ENCODE peak calls at places on chromosomes 13 and 19, in nine cellular contexts. One of them, this sample, is unnamed.

GRCh38 chr19:5308471-5309437 is 31.9 kb downstream of the PTPRS start:
- DNase-seq in psoas muscle: peak
- DNase-seq in heart left ventricle: no peak
- DNase-seq in IMR-90: peak
- DNase-seq in CD4-positive, CD25-positive, alpha-beta regulatory T cell: no peak
- DNase-seq in AG04450: peak
- DNase-seq in OCI-LY7: peak
- DNase-seq in ovary: peak
- DNase-seq in H1: no peak
- DNase-seq in this sample: peak

GRCh38 chr19:18939163-18939562 is 1.9 kb downstream of the HOMER3 start:
- DNase-seq in IMR-90: no peak
- DNase-seq in OCI-LY7: no peak
- DNase-seq in AG04450: no peak
- DNase-seq in ovary: no peak
- DNase-seq in psoas muscle: no peak
- DNase-seq in H1: no peak
- DNase-seq in heart left ventricle: no peak
- DNase-seq in CD4-positive, CD25-positive, alpha-beta regulatory T cell: no peak
- DNase-seq in this sample: no peak

GRCh38 chr13:80100636-80101035 is 240.3 kb downstream of the SPRY2 start:
- DNase-seq in IMR-90: peak
- DNase-seq in CD4-positive, CD25-positive, alpha-beta regulatory T cell: no peak
- DNase-seq in AG04450: no peak
- DNase-seq in heart left ventricle: no peak
- DNase-seq in psoas muscle: no peak
- DNase-seq in ovary: no peak
- DNase-seq in OCI-LY7: no peak
- DNase-seq in H1: no peak
- DNase-seq in this sample: no peak

GRCh38 chr13:32087955-32088747 is 56.6 kb downstream of the FRY start:
- DNase-seq in psoas muscle: no peak
- DNase-seq in CD4-positive, CD25-positive, alpha-beta regulatory T cell: no peak
- DNase-seq in heart left ventricle: no peak
- DNase-seq in AG04450: no peak
- DNase-seq in ovary: no peak
- DNase-seq in H1: no peak
- DNase-seq in IMR-90: peak
- DNase-seq in OCI-LY7: no peak
- DNase-seq in this sample: no peak

GRCh38 chr13:36395280-36395679 is 37.0 kb upstream of the CCNA1 start:
- DNase-seq in ovary: no peak
- DNase-seq in IMR-90: peak
- DNase-seq in CD4-positive, CD25-positive, alpha-beta regulatory T cell: no peak
- DNase-seq in OCI-LY7: no peak
- DNase-seq in psoas muscle: no peak
- DNase-seq in H1: no peak
- DNase-seq in AG04450: peak
- DNase-seq in heart left ventricle: no peak
- DNase-seq in this sample: no peak

GRCh38 chr13:26861951-26862350 is 101.4 kb upstream of the GPR12 start:
- DNase-seq in CD4-positive, CD25-positive, alpha-beta regulatory T cell: no peak
- DNase-seq in ovary: no peak
- DNase-seq in heart left ventricle: no peak
- DNase-seq in AG04450: no peak
- DNase-seq in OCI-LY7: no peak
- DNase-seq in psoas muscle: no peak
- DNase-seq in IMR-90: no peak
- DNase-seq in H1: no peak
- DNase-seq in this sample: no peak

GRCh38 chr13:60328073-60328472 is 68.9 kb upstream of the TDRD3 start:
- DNase-seq in AG04450: no peak
- DNase-seq in CD4-positive, CD25-positive, alpha-beta regulatory T cell: no peak
- DNase-seq in IMR-90: no peak
- DNase-seq in OCI-LY7: no peak
- DNase-seq in H1: no peak
- DNase-seq in ovary: no peak
- DNase-seq in heart left ventricle: no peak
- DNase-seq in psoas muscle: no peak
- DNase-seq in this sample: no peak

GRCh38 chr13:41054212-41054877 is 7.0 kb upstream of the WBP4 start:
- DNase-seq in ovary: no peak
- DNase-seq in OCI-LY7: peak
- DNase-seq in psoas muscle: no peak
- DNase-seq in CD4-positive, CD25-positive, alpha-beta regulatory T cell: peak
- DNase-seq in IMR-90: peak
- DNase-seq in H1: no peak
- DNase-seq in AG04450: no peak
- DNase-seq in heart left ventricle: no peak
- DNase-seq in this sample: no peak

GRCh38 chr13:99657848-99658265 is 156.6 kb downstream of the TM9SF2 start:
- DNase-seq in OCI-LY7: no peak
- DNase-seq in IMR-90: no peak
- DNase-seq in psoas muscle: peak
- DNase-seq in heart left ventricle: peak
- DNase-seq in CD4-positive, CD25-positive, alpha-beta regulatory T cell: peak
- DNase-seq in AG04450: no peak
- DNase-seq in ovary: peak
- DNase-seq in H1: no peak
- DNase-seq in this sample: peak

GRCh38 chr13:52695856-52696255 is 43.2 kb downstream of the SUGT1 start:
- DNase-seq in ovary: no peak
- DNase-seq in IMR-90: peak
- DNase-seq in heart left ventricle: no peak
- DNase-seq in CD4-positive, CD25-positive, alpha-beta regulatory T cell: no peak
- DNase-seq in OCI-LY7: no peak
- DNase-seq in psoas muscle: no peak
- DNase-seq in AG04450: peak
- DNase-seq in H1: no peak
- DNase-seq in this sample: no peak

GRCh38 chr19:14871619-14872230 is 14.2 kb downstream of the OR7A17 start:
- DNase-seq in ovary: no peak
- DNase-seq in OCI-LY7: peak
- DNase-seq in IMR-90: peak
- DNase-seq in CD4-positive, CD25-positive, alpha-beta regulatory T cell: no peak
- DNase-seq in AG04450: no peak
- DNase-seq in heart left ventricle: no peak
- DNase-seq in H1: no peak
- DNase-seq in psoas muscle: no peak
- DNase-seq in this sample: no peak

GRCh38 chr13:50810998-50811397 is 32.5 kb downstream of the DLEU7 start:
- DNase-seq in AG04450: no peak
- DNase-seq in CD4-positive, CD25-positive, alpha-beta regulatory T cell: no peak
- DNase-seq in heart left ventricle: no peak
- DNase-seq in OCI-LY7: peak
- DNase-seq in ovary: no peak
- DNase-seq in psoas muscle: no peak
- DNase-seq in IMR-90: no peak
- DNase-seq in H1: no peak
- DNase-seq in this sample: no peak

GRCh38 chr13:100100115-100100879 is 11.4 kb downstream of the PCCA start:
- DNase-seq in ovary: peak
- DNase-seq in H1: no peak
- DNase-seq in psoas muscle: no peak
- DNase-seq in heart left ventricle: no peak
- DNase-seq in CD4-positive, CD25-positive, alpha-beta regulatory T cell: no peak
- DNase-seq in IMR-90: peak
- DNase-seq in OCI-LY7: no peak
- DNase-seq in AG04450: peak
- DNase-seq in this sample: no peak

GRCh38 chr13:74974234-74974879 is 507.6 kb downstream of the TBC1D4 start:
- DNase-seq in ovary: no peak
- DNase-seq in OCI-LY7: no peak
- DNase-seq in IMR-90: no peak
- DNase-seq in H1: no peak
- DNase-seq in CD4-positive, CD25-positive, alpha-beta regulatory T cell: no peak
- DNase-seq in heart left ventricle: no peak
- DNase-seq in AG04450: no peak
- DNase-seq in psoas muscle: no peak
- DNase-seq in this sample: no peak

GRCh38 chr13:52739468-52740071 is at the start of gene CNMD:
- DNase-seq in OCI-LY7: no peak
- DNase-seq in AG04450: no peak
- DNase-seq in H1: no peak
- DNase-seq in ovary: no peak
- DNase-seq in CD4-positive, CD25-positive, alpha-beta regulatory T cell: no peak
- DNase-seq in heart left ventricle: no peak
- DNase-seq in IMR-90: no peak
- DNase-seq in psoas muscle: no peak
- DNase-seq in this sample: no peak

GRCh38 chr13:43799191-43799590 is 12.4 kb upstream of the ENOX1 start:
- DNase-seq in AG04450: no peak
- DNase-seq in heart left ventricle: no peak
- DNase-seq in IMR-90: peak
- DNase-seq in CD4-positive, CD25-positive, alpha-beta regulatory T cell: no peak
- DNase-seq in psoas muscle: no peak
- DNase-seq in OCI-LY7: no peak
- DNase-seq in H1: no peak
- DNase-seq in ovary: no peak
- DNase-seq in this sample: no peak

DNA sequence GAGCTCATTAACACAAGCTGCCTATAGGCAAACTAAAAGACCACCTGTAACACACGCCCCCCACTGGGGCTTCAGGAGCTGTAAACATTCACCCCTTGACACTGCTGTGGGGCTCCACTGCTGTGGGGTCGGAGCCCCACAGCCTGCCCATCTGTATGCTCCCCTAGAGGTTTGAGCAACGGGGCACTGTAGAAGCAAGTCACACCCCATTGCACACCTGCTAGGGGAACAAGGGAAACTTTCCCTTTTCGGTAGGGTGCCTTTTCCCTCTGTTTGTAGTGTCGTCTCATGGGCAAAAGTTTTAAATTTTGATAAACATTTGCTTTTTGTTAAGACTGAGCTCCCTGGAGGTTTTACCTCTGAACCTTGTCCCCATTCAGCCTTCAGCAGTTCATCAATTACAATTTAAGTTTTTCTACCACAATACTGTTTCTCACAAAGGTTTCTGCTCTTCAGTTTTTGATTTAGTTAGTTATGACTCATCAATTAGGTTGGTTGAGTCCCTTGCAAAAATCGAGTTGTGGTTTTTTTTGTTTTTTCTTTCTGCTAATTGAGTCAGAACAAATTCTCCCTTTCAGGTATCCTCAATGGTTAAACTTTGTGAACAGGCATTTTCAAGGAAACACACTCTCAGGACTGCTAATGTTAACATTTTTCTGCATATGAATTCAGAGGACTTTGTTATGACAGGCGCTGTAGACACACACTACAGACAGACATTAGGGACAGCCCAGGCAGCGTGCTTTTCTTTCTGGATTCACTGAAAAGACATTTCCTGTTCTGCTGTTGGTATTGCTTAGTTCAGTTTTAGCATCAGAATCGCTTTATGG is 35.1 kb downstream of the ZNF433 start:
- DNase-seq in ovary: no peak
- DNase-seq in psoas muscle: no peak
- DNase-seq in OCI-LY7: peak
- DNase-seq in heart left ventricle: no peak
- DNase-seq in IMR-90: peak
- DNase-seq in CD4-positive, CD25-positive, alpha-beta regulatory T cell: no peak
- DNase-seq in AG04450: no peak
- DNase-seq in H1: no peak
- DNase-seq in this sample: no peak
- H3K27ac ChIP-seq in ovary: no peak
- H3K27ac ChIP-seq in psoas muscle: no peak
- H3K27ac ChIP-seq in OCI-LY7: peak
- H3K27ac ChIP-seq in heart left ventricle: no peak
- H3K27ac ChIP-seq in IMR-90: no peak
- H3K27ac ChIP-seq in CD4-positive, CD25-positive, alpha-beta regulatory T cell: no peak
- H3K27ac ChIP-seq in AG04450: no peak
- H3K27ac ChIP-seq in H1: no peak
- H3K27ac ChIP-seq in this sample: no peak

GRCh38 chr19:39379865-39380399 is 11.0 kb downstream of the PAF1 start:
- DNase-seq in H1: no peak
- DNase-seq in AG04450: no peak
- DNase-seq in ovary: no peak
- DNase-seq in heart left ventricle: no peak
- DNase-seq in OCI-LY7: no peak
- DNase-seq in psoas muscle: no peak
- DNase-seq in IMR-90: no peak
- DNase-seq in CD4-positive, CD25-positive, alpha-beta regulatory T cell: no peak
- DNase-seq in this sample: no peak
- H3K27ac ChIP-seq in H1: no peak
- H3K27ac ChIP-seq in AG04450: no peak
- H3K27ac ChIP-seq in ovary: no peak
- H3K27ac ChIP-seq in heart left ventricle: no peak
- H3K27ac ChIP-seq in OCI-LY7: no peak
- H3K27ac ChIP-seq in psoas muscle: no peak
- H3K27ac ChIP-seq in IMR-90: no peak
- H3K27ac ChIP-seq in CD4-positive, CD25-positive, alpha-beta regulatory T cell: no peak
- H3K27ac ChIP-seq in this sample: no peak

DNA sequence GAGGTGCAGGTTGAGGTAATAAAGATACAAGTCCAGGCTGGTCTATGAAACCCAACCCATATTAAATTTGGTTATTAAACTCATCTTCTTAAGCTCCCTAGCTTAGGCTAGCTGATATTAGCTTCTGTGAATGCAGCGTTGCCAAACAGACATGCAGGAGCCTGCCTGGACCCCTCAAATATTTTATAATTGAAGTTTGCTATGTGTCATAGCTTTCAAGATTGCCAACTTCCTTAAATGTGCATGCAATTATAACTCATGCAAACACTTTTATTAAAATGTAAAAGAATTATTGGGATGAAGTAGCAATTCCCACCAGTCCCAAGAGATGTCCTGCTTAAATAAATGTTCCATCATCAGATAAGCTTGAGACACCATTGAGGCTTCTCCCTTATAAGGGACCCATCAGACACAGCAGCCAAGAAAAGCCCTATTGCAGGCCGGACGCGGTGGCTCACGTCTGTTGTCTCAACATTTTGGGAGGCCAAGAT is 51.3 kb downstream of the MBNL2 start:
- DNase-seq in heart left ventricle: peak
- DNase-seq in ovary: no peak
- DNase-seq in CD4-positive, CD25-positive, alpha-beta regulatory T cell: no peak
- DNase-seq in IMR-90: no peak
- DNase-seq in AG04450: no peak
- DNase-seq in H1: no peak
- DNase-seq in OCI-LY7: no peak
- DNase-seq in psoas muscle: no peak
- DNase-seq in this sample: no peak
- H3K27ac ChIP-seq in heart left ventricle: no peak
- H3K27ac ChIP-seq in ovary: no peak
- H3K27ac ChIP-seq in CD4-positive, CD25-positive, alpha-beta regulatory T cell: no peak
- H3K27ac ChIP-seq in IMR-90: peak
- H3K27ac ChIP-seq in AG04450: no peak
- H3K27ac ChIP-seq in H1: no peak
- H3K27ac ChIP-seq in OCI-LY7: no peak
- H3K27ac ChIP-seq in psoas muscle: peak
- H3K27ac ChIP-seq in this sample: peak

DNA sequence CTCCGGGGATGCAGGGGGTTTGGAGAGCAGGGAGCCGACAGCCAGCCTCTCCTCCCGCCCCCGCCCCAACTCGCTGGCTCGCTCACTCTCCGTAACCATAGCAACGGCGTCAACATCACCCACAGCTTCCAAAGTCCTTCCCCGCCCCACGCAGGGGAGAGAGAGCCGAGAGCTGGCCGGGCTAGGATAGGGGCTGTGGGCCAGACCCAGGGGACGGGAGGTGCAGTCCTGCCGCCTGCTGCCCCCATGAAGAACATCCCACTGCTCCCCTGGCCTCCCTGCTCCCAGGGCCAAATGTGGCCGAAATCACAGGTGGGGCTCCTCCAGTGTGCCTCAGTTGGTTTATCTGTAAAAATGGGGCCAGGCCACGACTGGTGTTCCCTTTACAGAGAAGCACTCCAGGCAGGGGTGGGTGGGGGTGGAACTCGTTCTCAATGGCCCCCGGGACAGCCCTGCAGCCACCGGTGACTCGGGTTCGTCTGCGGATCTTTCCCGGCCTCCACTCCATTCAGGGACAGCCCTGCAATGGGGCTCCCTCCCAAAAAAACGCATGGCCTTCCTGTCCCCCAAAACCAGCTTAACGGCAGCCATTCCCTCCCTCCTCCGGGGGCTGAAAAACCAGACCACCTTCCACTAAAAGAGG is 3.1 kb downstream of the KLF16 start:
- DNase-seq in ovary: peak
- DNase-seq in OCI-LY7: peak
- DNase-seq in H1: no peak
- DNase-seq in IMR-90: peak
- DNase-seq in psoas muscle: peak
- DNase-seq in CD4-positive, CD25-positive, alpha-beta regulatory T cell: peak
- DNase-seq in AG04450: no peak
- DNase-seq in heart left ventricle: peak
- DNase-seq in this sample: no peak
- H3K27ac ChIP-seq in ovary: no peak
- H3K27ac ChIP-seq in OCI-LY7: no peak
- H3K27ac ChIP-seq in H1: no peak
- H3K27ac ChIP-seq in IMR-90: peak
- H3K27ac ChIP-seq in psoas muscle: no peak
- H3K27ac ChIP-seq in CD4-positive, CD25-positive, alpha-beta regulatory T cell: peak
- H3K27ac ChIP-seq in AG04450: peak
- H3K27ac ChIP-seq in heart left ventricle: peak
- H3K27ac ChIP-seq in this sample: no peak

This sample was measured in tibial artery.